ENCODE peak calls at places on chromosome 14, in five cellular contexts. X, F, L, G and H are unnamed samples. For H3K4me1 and H3K27me3, the result is how much of the 10 kb centered on the place peaks cover.

GRCh38 chr14:97851438-97851995 is 1054.3 kb downstream of the VRK1 start:
- DNase-seq in X (no peak), F (no peak), L (no peak), G (no peak), H (no peak)

GRCh38 chr14:23562822-23563472 is 4.6 kb downstream of the AP1G2 start:
- DNase-seq in X (peak), F (no peak), L (peak), G (no peak), H (peak)

GRCh38 chr14:68975667-68976066 is 3.4 kb downstream of the ACTN1 start:
- DNase-seq in X (no peak), F (no peak), L (no peak), G (no peak), H (no peak)

GRCh38 chr14:60506985-60507829 is 1.7 kb upstream of the SIX6 start:
- DNase-seq in X (no peak), F (no peak), L (no peak), G (no peak), H (no peak)

GRCh38 chr14:102668291-102668873 is 75.9 kb downstream of the RCOR1 start:
- DNase-seq in X (no peak), F (no peak), L (no peak), G (no peak), H (no peak)

GRCh38 chr14:31926123-31926522 is 151.0 kb upstream of the ARHGAP5 start:
- DNase-seq in X (no peak), F (no peak), L (no peak), G (no peak), H (no peak)

GRCh38 chr14:104450811-104451401 is 128.7 kb upstream of the C14orf180 start:
- DNase-seq in X (no peak), F (peak), L (no peak), G (no peak), H (no peak)

GRCh38 chr14:98966021-98966420 is 306.0 kb downstream of the BCL11B start:
- DNase-seq in X (no peak), F (no peak), L (no peak), G (no peak), H (no peak)

GRCh38 chr14:23707415-23707814 is 71.3 kb downstream of the DHRS2 start:
- DNase-seq in X (no peak), F (no peak), L (no peak), G (no peak), H (no peak)

GRCh38 chr14:81668626-81669274 is 135.1 kb upstream of the SEL1L start:
- DNase-seq in X (no peak), F (peak), L (no peak), G (no peak), H (no peak)

GRCh38 chr14:50762001-50762930 is 68.7 kb downstream of the NIN start:
- DNase-seq in X (no peak), F (no peak), L (no peak), G (no peak), H (no peak)

GRCh38 chr14:67133595-67134441 is 55.4 kb upstream of the GARIN2 start:
- DNase-seq in X (no peak), F (no peak), L (no peak), G (no peak), H (no peak)

GRCh38 chr14:36129181-36129580 is 47.3 kb downstream of the PTCSC3 start:
- DNase-seq in X (peak), F (no peak), L (no peak), G (no peak), H (no peak)

GRCh38 chr14:104882991-104883660 is 18.1 kb downstream of the CEP170B start:
- DNase-seq in X (no peak), F (peak), L (peak), G (no peak), H (no peak)

GRCh38 chr14:28057286-28058011 is 709.1 kb upstream of the FOXG1 start:
- DNase-seq in X (no peak), F (no peak), L (no peak), G (no peak), H (no peak)

GRCh38 chr14:71438684-71439083 is 493.5 kb upstream of the RGS6 start:
- DNase-seq in X (no peak), F (no peak), L (no peak), G (no peak), H (no peak)

GRCh38 chr14:63933110-63933509 is 80.3 kb downstream of the SYNE2 start:
- DNase-seq in X (no peak), F (no peak), L (no peak), G (no peak), H (no peak)

GRCh38 chr14:71721791-71722190 is 210.4 kb upstream of the RGS6 start:
- DNase-seq in X (no peak), F (no peak), L (no peak), G (no peak), H (no peak)

GRCh38 chr14:65287264-65288131 is 125.0 kb upstream of the FUT8 start:
- DNase-seq in X (no peak), F (peak), L (peak), G (no peak), H (no peak)
- H3K4me1 ChIP-seq in X (under half), F (under half), L (half or more), G (half or more), H (under half)

DNA sequence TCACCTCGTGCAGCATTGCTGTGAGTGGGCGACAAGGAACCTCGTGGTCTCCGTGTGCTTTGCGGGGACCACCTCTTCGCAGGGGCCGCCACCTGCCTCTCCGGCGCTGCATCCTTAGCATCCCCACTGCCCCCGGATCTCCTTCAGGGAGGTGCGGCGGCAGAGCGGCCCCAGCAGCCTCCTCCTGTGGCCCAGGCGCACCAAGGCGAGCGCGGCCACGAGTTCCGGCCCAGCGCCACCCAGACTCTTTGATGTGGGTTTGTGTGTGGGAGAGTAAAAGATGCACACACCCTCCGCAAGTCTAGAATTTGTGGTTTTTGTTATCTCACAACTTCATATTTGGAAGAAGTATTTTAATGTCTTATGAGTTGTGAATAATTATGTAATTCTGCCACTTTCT is 118.8 kb upstream of the DIO3 start:
- DNase-seq in X (no peak), F (no peak), L (peak), G (no peak), H (no peak)
- H3K27me3 ChIP-seq in X (under half), F (under half), L (under half), G (under half), H (under half)

DNA sequence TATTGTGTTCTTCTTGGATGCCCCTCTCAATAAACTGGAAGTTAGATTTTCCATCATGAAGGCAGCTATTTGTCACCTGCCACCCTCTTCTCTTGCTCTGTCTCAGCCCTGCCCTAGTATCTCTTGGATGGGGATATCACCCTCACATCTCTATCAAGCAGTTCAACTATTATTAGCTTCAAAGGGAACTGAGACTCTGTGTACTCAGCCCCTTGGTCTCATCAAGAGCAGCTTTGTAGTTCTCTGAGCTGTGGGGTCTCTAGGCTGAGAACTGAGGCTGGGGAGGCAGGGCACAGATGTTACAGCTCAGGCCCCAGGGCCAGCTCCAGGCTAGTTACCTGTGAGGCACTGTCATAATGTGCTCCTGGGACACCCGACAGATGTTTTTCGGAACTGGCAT is 130.3 kb downstream of the DAD1 start:
- DNase-seq in X (no peak), F (no peak), L (no peak), G (no peak), H (no peak)
- H3K4me1 ChIP-seq in X (under half), F (under half), L (under half), G (under half), H (under half)

GRCh38 chr14:77498984-77499527 is 440 bp upstream of the ISM2 start:
- DNase-seq in X (no peak), F (no peak), L (no peak), G (no peak), H (peak)
- H3K27me3 ChIP-seq in X (under half), F (under half), L (under half), G (under half), H (under half)

GRCh38 chr14:22530101-22530500 is 58.9 kb downstream of the DAD1 start:
- DNase-seq in X (no peak), F (no peak), L (no peak), G (no peak), H (no peak)
- H3K4me1 ChIP-seq in X (under half), F (under half), L (half or more), G (half or more), H (under half)

DNA sequence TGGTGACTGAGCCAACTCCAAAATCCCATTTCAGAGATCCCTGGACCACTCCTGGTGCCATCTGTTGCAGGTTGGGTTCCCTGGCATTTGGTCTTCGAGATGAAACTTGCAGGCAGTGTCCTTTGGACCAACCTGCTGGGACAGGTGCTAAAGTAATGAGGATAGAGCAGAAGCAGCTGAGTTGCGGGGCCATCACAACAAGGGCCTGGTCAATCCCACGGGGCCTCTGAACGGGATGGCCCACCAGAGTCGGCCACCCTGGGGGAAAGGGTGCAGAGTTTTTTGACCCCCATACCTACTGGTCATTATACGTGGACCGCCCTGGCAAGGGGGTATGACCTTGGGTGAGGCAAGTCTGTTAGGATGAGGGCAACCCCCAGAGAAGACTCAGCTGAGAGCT is 39.3 kb downstream of the DLK1 start:
- DNase-seq in X (no peak), F (no peak), L (no peak), G (no peak), H (no peak)
- H3K27me3 ChIP-seq in X (half or more), F (under half), L (under half), G (under half), H (under half)

GRCh38 chr14:101188571-101188915 is 285.0 kb upstream of the RTL1 start:
- DNase-seq in X (no peak), F (no peak), L (no peak), G (no peak), H (no peak)

GRCh38 chr14:101187816-101188570 is 284.5 kb upstream of the RTL1 start:
- DNase-seq in X (no peak), F (no peak), L (no peak), G (no peak), H (no peak)

GRCh38 chr14:101191086-101191881 is 287.8 kb upstream of the RTL1 start:
- DNase-seq in X (no peak), F (no peak), L (no peak), G (no peak), H (no peak)

GRCh38 chr14:101191882-101192660 is 288.5 kb upstream of the RTL1 start:
- DNase-seq in X (no peak), F (no peak), L (no peak), G (no peak), H (no peak)

GRCh38 chr14:101189962-101190560 is 286.5 kb upstream of the RTL1 start:
- DNase-seq in X (no peak), F (no peak), L (no peak), G (no peak), H (no peak)
- H3K4me1 ChIP-seq in X (under half), F (under half), L (under half), G (under half), H (under half)

DNA sequence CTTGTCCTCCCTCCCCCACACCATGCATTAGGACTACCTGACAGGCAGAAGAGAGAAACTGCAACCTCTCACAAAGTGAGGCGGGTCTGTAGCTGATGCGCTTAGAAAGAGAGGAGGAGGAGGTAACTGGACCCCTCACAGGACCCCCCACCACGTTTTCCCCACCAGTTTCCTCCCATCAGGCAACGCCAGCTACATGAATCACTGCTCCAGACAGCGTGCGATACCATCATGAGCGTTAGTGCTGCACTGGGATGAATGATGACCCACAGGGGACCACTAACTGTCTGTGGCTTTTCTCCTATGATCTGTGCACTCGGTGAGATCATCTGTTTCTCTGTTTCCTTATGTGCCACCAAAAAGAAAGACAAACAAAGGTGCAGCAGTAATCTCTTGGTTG is 77.7 kb downstream of the KCNK10 start:
- DNase-seq in X (no peak), F (no peak), L (no peak), G (no peak), H (no peak)
- H3K27me3 ChIP-seq in X (half or more), F (under half), L (under half), G (under half), H (under half)

GRCh38 chr14:100770605-100771120 is 44.0 kb downstream of the DLK1 start:
- DNase-seq in X (no peak), F (no peak), L (no peak), G (no peak), H (no peak)

GRCh38 chr14:100770046-100770445 is 43.4 kb downstream of the DLK1 start:
- DNase-seq in X (no peak), F (no peak), L (no peak), G (no peak), H (no peak)

GRCh38 chr14:100772607-100773165 is 46.0 kb downstream of the DLK1 start:
- DNase-seq in X (no peak), F (no peak), L (no peak), G (no peak), H (no peak)

GRCh38 chr14:100769035-100769939 is 42.6 kb downstream of the DLK1 start:
- DNase-seq in X (no peak), F (no peak), L (no peak), G (no peak), H (no peak)

DNA sequence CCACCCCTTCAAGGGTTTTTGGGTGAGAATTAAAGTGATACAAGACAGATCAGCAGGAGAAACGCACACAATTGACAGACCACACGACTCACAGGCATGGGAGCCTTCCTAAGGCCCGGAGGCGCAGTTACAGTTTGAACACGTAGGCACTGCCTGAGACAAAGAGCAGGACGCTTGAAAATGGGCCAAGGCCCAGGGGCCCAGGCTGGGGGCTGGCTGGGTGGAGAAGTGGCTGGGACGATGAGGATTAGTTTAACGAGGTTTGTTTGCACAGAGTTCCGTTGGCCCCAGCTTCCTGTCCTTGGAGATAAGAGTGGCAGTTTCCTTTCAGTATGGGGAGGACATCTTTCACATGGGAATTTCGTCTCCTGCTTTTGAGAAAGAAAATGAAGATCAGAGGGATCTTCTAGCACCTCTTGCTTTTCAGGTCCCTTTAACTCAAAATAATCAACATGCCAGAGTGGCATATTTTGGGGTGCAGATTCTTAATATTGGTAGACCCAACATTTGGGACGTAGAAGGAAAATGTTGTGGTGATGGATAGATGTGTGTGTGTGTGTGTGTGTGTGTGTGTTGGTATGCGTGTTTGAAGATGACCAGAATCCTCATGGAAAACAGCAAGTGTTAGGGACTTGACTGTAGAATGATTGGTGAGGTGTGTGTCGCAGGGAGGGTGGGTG is 44.6 kb downstream of the DLK1 start:
- DNase-seq in X (no peak), F (no peak), L (no peak), G (no peak), H (no peak)
- H3K4me1 ChIP-seq in X (under half), F (under half), L (under half), G (under half), H (under half)